ENCODE peak calls at places on chromosomes 6 and 20, in five cellular contexts. N, D, W, F and X are unnamed samples.

GRCh38 chr6:113490356-113490755 is 366.8 kb upstream of the MARCKS start:
- DNase-seq in N (no peak), D (no peak), W (no peak), F (no peak), X (no peak)

GRCh38 chr20:17993546-17993945 is 24.7 kb downstream of the MGME1 start:
- DNase-seq in N (no peak), D (no peak), W (no peak), F (no peak), X (no peak)

GRCh38 chr6:79604583-79605037 is 26.5 kb upstream of the SH3BGRL2 start:
- DNase-seq in N (no peak), D (no peak), W (no peak), F (no peak), X (no peak)

GRCh38 chr6:157592566-157592965 is 211.6 kb downstream of the ZDHHC14 start:
- DNase-seq in N (no peak), D (no peak), W (no peak), F (no peak), X (no peak)

GRCh38 chr6:148307400-148307799 is 35.2 kb upstream of the SASH1 start:
- DNase-seq in N (peak), D (no peak), W (no peak), F (no peak), X (no peak)

GRCh38 chr6:107114872-107115694 is at the start of gene BEND3:
- DNase-seq in N (peak), D (peak), W (peak), F (no peak), X (no peak)

GRCh38 chr20:41776450-41776849 is 158.3 kb upstream of the CHD6 start:
- DNase-seq in N (no peak), D (no peak), W (no peak), F (no peak), X (no peak)

GRCh38 chr6:13615802-13616140 is 636 bp downstream of the NOL7 start:
- DNase-seq in N (peak), D (peak), W (no peak), F (no peak), X (no peak)

GRCh38 chr6:111329882-111330633 is 153.0 kb downstream of the REV3L start:
- DNase-seq in N (no peak), D (no peak), W (no peak), F (no peak), X (no peak)

GRCh38 chr6:31796993-31797385 is 1.4 kb upstream of the VARS1 start:
- DNase-seq in N (no peak), D (no peak), W (no peak), F (no peak), X (no peak)

GRCh38 chr6:108501559-108501958 is 59.2 kb upstream of the FOXO3 start:
- DNase-seq in N (peak), D (no peak), W (no peak), F (peak), X (no peak)

GRCh38 chr20:58069796-58070663 is 158.4 kb downstream of the ANKRD60 start:
- DNase-seq in N (no peak), D (no peak), W (no peak), F (no peak), X (no peak)

GRCh38 chr6:122200441-122200840 is 199.0 kb upstream of the HSF2 start:
- DNase-seq in N (no peak), D (no peak), W (no peak), F (no peak), X (no peak)

GRCh38 chr6:96499781-96500180 is 21.8 kb upstream of the UFL1 start:
- DNase-seq in N (no peak), D (no peak), W (no peak), F (no peak), X (no peak)

GRCh38 chr20:36645998-36646397 is at the start of gene SLA2:
- DNase-seq in N (no peak), D (peak), W (peak), F (no peak), X (no peak)

GRCh38 chr6:111842891-111843290 is 30.4 kb downstream of the FYN start:
- DNase-seq in N (no peak), D (no peak), W (no peak), F (no peak), X (no peak)

GRCh38 chr20:25503946-25504345 is 81.4 kb downstream of the NINL start:
- DNase-seq in N (no peak), D (peak), W (no peak), F (no peak), X (no peak)

GRCh38 chr20:45791668-45792512 is at the start of the genes DNTTIP1 and WFDC3:
- DNase-seq in N (peak), D (peak), W (peak), F (peak), X (peak)

GRCh38 chr6:156098858-156099257 is 643.2 kb upstream of the NOX3 start:
- DNase-seq in N (no peak), D (no peak), W (no peak), F (no peak), X (no peak)

GRCh38 chr20:42259389-42259788 is 641.2 kb upstream of the CHD6 start:
- DNase-seq in N (no peak), D (no peak), W (no peak), F (no peak), X (no peak)

GRCh38 chr6:53888931-53889330 is 94.1 kb downstream of the LRRC1 start:
- DNase-seq in N (no peak), D (no peak), W (no peak), F (peak), X (peak)

GRCh38 chr20:19583532-19584175 is 174.4 kb upstream of the RIN2 start:
- DNase-seq in N (peak), D (peak), W (peak), F (peak), X (peak)

GRCh38 chr6:158772172-158772571 is 47.0 kb downstream of the EZR start:
- DNase-seq in N (no peak), D (peak), W (no peak), F (no peak), X (no peak)

GRCh38 chr6:137167702-137168377 is 5.6 kb downstream of the IL22RA2 start:
- DNase-seq in N (no peak), D (no peak), W (no peak), F (no peak), X (no peak)

GRCh38 chr6:138815221-138815620 is 19.3 kb downstream of the ECT2L start:
- DNase-seq in N (no peak), D (no peak), W (no peak), F (no peak), X (no peak)

GRCh38 chr20:22579119-22579427 is 5.3 kb downstream of the FOXA2 start:
- DNase-seq in N (no peak), D (no peak), W (no peak), F (no peak), X (no peak)

GRCh38 chr6:16450285-16450684 is 211.9 kb downstream of the GMPR start:
- DNase-seq in N (no peak), D (no peak), W (no peak), F (peak), X (no peak)

GRCh38 chr6:101163611-101164010 is 229.9 kb upstream of the GRIK2 start:
- DNase-seq in N (no peak), D (no peak), W (no peak), F (no peak), X (no peak)